ENCODE peak calls at places on chromosomes 2 and 18, in nine cellular contexts. K is kidney tubule cell, X is HFF-Myc, V is pancreas, J is left ventricle myocardium inferior, S is SW480, A is skeletal muscle cell, E is caudate nucleus, T is EL. Z is an unnamed sample.
A peak's percentile ranks its signal among the peaks of the same experiment; 100 is the strongest.

GRCh38 chr2:102520801-102521200 is 47.8 kb downstream of the SLC9A4 start:
- DNase-seq in V (no peak), E (no peak), S (no peak), X (no peak), T (no peak), J (no peak), K (peak; percentile 93), A (no peak), Z (no peak)

GRCh38 chr2:156695595-156695994 is 259.4 kb downstream of the GPD2 start:
- DNase-seq in E (no peak), T (no peak), J (no peak), A (no peak), S (no peak), V (no peak), X (no peak), K (no peak), Z (no peak)

GRCh38 chr18:58682429-58683069 is 11.3 kb downstream of the MALT1 start:
- DNase-seq in V (peak; percentile 54), E (no peak), K (peak; percentile 96), X (peak; percentile 75), T (peak; percentile 88), S (no peak), A (peak; percentile 85), J (peak; percentile 57), Z (no peak)

GRCh38 chr2:112156152-112156986 is 18.2 kb downstream of the FBLN7 start:
- DNase-seq in E (no peak), X (no peak), S (peak; percentile 66), K (peak; percentile 71), V (no peak), J (no peak), A (no peak), T (peak; percentile 54), Z (no peak)

GRCh38 chr2:32064021-32064678 is 794 bp downstream of the SPAST start:
- DNase-seq in K (peak; percentile 13), E (no peak), V (no peak), X (no peak), J (no peak), T (peak; percentile 6), A (no peak), S (peak; percentile 51), Z (peak; percentile 28)

GRCh38 chr2:70984576-70985282 is 6.3 kb downstream of the ANKRD53 start:
- DNase-seq in X (peak; percentile 16), S (no peak), V (peak; percentile 71), T (peak; percentile 26), A (no peak), E (no peak), K (peak; percentile 39), J (peak; percentile 54), Z (peak; percentile 71)

GRCh38 chr2:42052702-42053481 is 5.1 kb downstream of the PKDCC start:
- DNase-seq in A (no peak), X (no peak), S (no peak), J (no peak), E (no peak), V (no peak), T (no peak), K (no peak), Z (no peak)

GRCh38 chr2:176488446-176488845 is 219.2 kb downstream of the MTX2 start:
- DNase-seq in E (no peak), J (no peak), K (no peak), T (peak; percentile 53), X (no peak), V (no peak), A (no peak), S (no peak), Z (no peak)

GRCh38 chr2:128752691-128753263 is 434.1 kb upstream of the HS6ST1 start:
- DNase-seq in A (no peak), S (no peak), T (no peak), E (no peak), X (no peak), V (no peak), K (no peak), J (no peak), Z (no peak)

GRCh38 chr2:24915796-24916195 is 4.2 kb downstream of the ADCY3 start:
- DNase-seq in E (no peak), K (no peak), V (no peak), S (no peak), X (no peak), T (no peak), J (no peak), A (no peak), Z (no peak)

GRCh38 chr2:15547100-15547499 is 14.0 kb downstream of the NBAS start:
- DNase-seq in J (no peak), T (no peak), V (no peak), E (no peak), X (no peak), A (no peak), S (no peak), K (no peak), Z (no peak)

GRCh38 chr2:95041060-95041823 is 15.7 kb downstream of the MAL start:
- DNase-seq in V (no peak), K (no peak), X (no peak), S (no peak), T (no peak), E (no peak), A (no peak), J (no peak), Z (no peak)

GRCh38 chr2:64770781-64771334 is 117.1 kb upstream of the SERTAD2 start:
- DNase-seq in T (peak; percentile 95), V (no peak), X (peak; percentile 69), A (peak; percentile 94), E (no peak), K (peak; percentile 85), S (no peak), J (peak; percentile 31), Z (no peak)

GRCh38 chr2:31337860-31338259 is 76.7 kb downstream of the XDH start:
- DNase-seq in X (peak; percentile 45), E (no peak), T (peak; percentile 90), S (peak; percentile 44), A (no peak), V (no peak), J (no peak), K (peak; percentile 88), Z (no peak)

GRCh38 chr2:193584001-193584400 is 1389.3 kb upstream of the TMEFF2 start:
- DNase-seq in J (no peak), X (no peak), V (no peak), E (no peak), S (no peak), A (no peak), T (no peak), K (peak; percentile 50), Z (no peak)

GRCh38 chr18:37701967-37702366 is 136.4 kb upstream of the CELF4 start:
- DNase-seq in V (no peak), J (no peak), T (no peak), A (no peak), S (no peak), E (no peak), X (no peak), K (no peak), Z (no peak)

GRCh38 chr2:222866358-222866960 is 5.6 kb downstream of the ACSL3 start:
- DNase-seq in K (no peak), V (no peak), T (no peak), A (no peak), E (no peak), J (no peak), X (peak; percentile 73), S (no peak), Z (no peak)

GRCh38 chr2:36362291-36362690 is 6.7 kb downstream of the CRIM1 start:
- DNase-seq in E (no peak), K (peak; percentile 63), S (no peak), A (no peak), J (no peak), T (peak; percentile 72), X (no peak), V (no peak), Z (no peak)

GRCh38 chr2:105118960-105119359 is 81.1 kb downstream of the MRPS9 start:
- DNase-seq in K (no peak), V (no peak), S (no peak), X (no peak), J (no peak), E (no peak), A (no peak), T (no peak), Z (no peak)

GRCh38 chr2:158931577-158931976 is 36.9 kb upstream of the TANC1 start:
- DNase-seq in S (peak; percentile 49), T (peak; percentile 74), A (peak; percentile 48), E (no peak), X (peak; percentile 40), V (no peak), K (peak; percentile 59), J (no peak), Z (no peak)

GRCh38 chr18:28824183-28824574 is 647.2 kb upstream of the CDH2 start:
- DNase-seq in E (no peak), J (no peak), S (no peak), K (no peak), T (no peak), X (no peak), V (no peak), A (no peak), Z (no peak)

GRCh38 chr18:47149457-47150028 is 757 bp downstream of the HDHD2 start:
- DNase-seq in J (no peak), K (peak; percentile 23), V (no peak), E (peak; percentile 1), A (no peak), X (no peak), T (peak; percentile 29), S (no peak), Z (no peak)

GRCh38 chr2:236600158-236600557 is 30.5 kb downstream of the ACKR3 start:
- DNase-seq in X (no peak), K (no peak), S (no peak), E (no peak), V (no peak), A (no peak), J (no peak), T (no peak), Z (no peak)

GRCh38 chr2:238728322-238729260 is 119.3 kb upstream of the TWIST2 start:
- DNase-seq in S (no peak), A (peak; percentile 82), T (peak; percentile 88), V (no peak), J (no peak), E (no peak), K (no peak), X (peak; percentile 84), Z (no peak)

GRCh38 chr2:74584088-74584645 is 29.6 kb downstream of the DOK1 start:
- DNase-seq in S (no peak), V (no peak), A (no peak), E (no peak), K (peak; percentile 41), T (peak; percentile 47), J (no peak), X (no peak), Z (no peak)

GRCh38 chr2:167209784-167210183 is 321.5 kb downstream of the XIRP2 start:
- DNase-seq in X (no peak), E (no peak), V (no peak), K (no peak), T (no peak), A (no peak), S (no peak), J (no peak), Z (no peak)

GRCh38 chr18:3367491-3368091 is 82.4 kb upstream of the TGIF1 start:
- DNase-seq in J (no peak), X (no peak), E (no peak), T (peak; percentile 68), A (peak; percentile 25), K (peak; percentile 9), V (no peak), S (peak; percentile 47), Z (no peak)

GRCh38 chr2:219998099-219998498 is 370.7 kb downstream of the SLC4A3 start:
- DNase-seq in T (peak; percentile 22), X (no peak), K (no peak), S (no peak), V (no peak), J (no peak), A (no peak), E (no peak), Z (no peak)

GRCh38 chr2:9770308-9771100 is 72.8 kb upstream of the TAF1B start:
- DNase-seq in X (no peak), E (peak; percentile 29), J (peak; percentile 65), A (peak; percentile 52), K (peak; percentile 71), V (no peak), T (peak; percentile 73), S (peak; percentile 85), Z (peak; percentile 65)

GRCh38 chr2:116754371-116755101 is 1060.0 kb upstream of the DDX18 start:
- DNase-seq in E (no peak), K (no peak), T (no peak), V (no peak), A (no peak), J (no peak), S (no peak), X (no peak), Z (no peak)

GRCh38 chr2:169828141-169828811 is 1.0 kb downstream of the UBR3 start:
- DNase-seq in A (no peak), K (peak; percentile 53), T (peak; percentile 67), X (no peak), S (peak; percentile 57), J (peak; percentile 48), E (peak; percentile 49), V (no peak), Z (peak; percentile 68)